ENCODE peak calls at places on chromosomes 2 and 18, in four cellular contexts. H is K562, Z is HL-60, L is GM12878. O is an unnamed sample.

GRCh38 chr2:190452433-190452832 is 44.3 kb downstream of the MFSD6 start:
- DNase-seq in H (no peak), Z (no peak), L (no peak), O (no peak)

GRCh38 chr2:232042911-232043564 is 81.5 kb downstream of the DIS3L2 start:
- DNase-seq in L (no peak), Z (peak; percentile 5), H (peak; percentile 9), O (no peak)

GRCh38 chr2:232688201-232688600 is 8.9 kb upstream of the GIGYF2 start:
- DNase-seq in L (no peak), H (no peak), Z (no peak), O (no peak)

GRCh38 chr18:56148373-56148772 is 490.0 kb downstream of the TXNL1 start:
- DNase-seq in H (no peak), Z (no peak), L (no peak), O (no peak)

GRCh38 chr18:55586841-55587240 is 1.2 kb downstream of the TCF4 start:
- DNase-seq in L (no peak), Z (no peak), H (no peak), O (no peak)

GRCh38 chr2:39499336-39499735 is 62.3 kb upstream of the MAP4K3 start:
- DNase-seq in H (no peak), L (no peak), Z (no peak), O (no peak)

GRCh38 chr2:177887722-177888121 is 184.9 kb downstream of the PDE11A start:
- DNase-seq in L (no peak), Z (no peak), H (no peak), O (no peak)

GRCh38 chr2:241902357-241902991 is 32.9 kb downstream of the RTP5 start:
- DNase-seq in H (no peak), L (no peak), Z (no peak), O (no peak)

GRCh38 chr2:190837417-190837816 is 43.2 kb upstream of the GLS start:
- DNase-seq in H (no peak), L (no peak), Z (no peak), O (no peak)

GRCh38 chr18:70405051-70405450 is 116.2 kb downstream of the SOCS6 start:
- DNase-seq in L (no peak), Z (no peak), H (no peak), O (no peak)

GRCh38 chr2:165469417-165469816 is at the start of gene CSRNP3:
- DNase-seq in L (no peak), Z (no peak), H (no peak), O (no peak)

GRCh38 chr2:10042301-10043161 is 819 bp upstream of the KLF11 start:
- DNase-seq in H (peak; percentile 27), L (no peak), Z (no peak), O (no peak)

GRCh38 chr2:133266926-133267590 is 301.2 kb downstream of the NCKAP5 start:
- DNase-seq in H (no peak), Z (no peak), L (no peak), O (no peak)

GRCh38 chr2:241989074-241989473 is 119.5 kb downstream of the RTP5 start:
- DNase-seq in H (no peak), Z (no peak), L (no peak), O (no peak)

GRCh38 chr18:76686737-76687231 is 135.6 kb upstream of the ZNF236 start:
- DNase-seq in Z (peak; percentile 84), L (peak; percentile 15), H (no peak), O (peak; percentile 60)

GRCh38 chr2:164841719-164842623 is at the start of gene COBLL1:
- DNase-seq in H (peak; percentile 39), L (no peak), Z (peak; percentile 32), O (peak; percentile 25)

GRCh38 chr2:54665436-54665856 is 58.0 kb upstream of the EML6 start:
- DNase-seq in H (peak; percentile 40), Z (peak; percentile 29), L (no peak), O (no peak)

GRCh38 chr18:7760967-7761946 is 194.1 kb downstream of the PTPRM start:
- DNase-seq in H (no peak), L (no peak), Z (no peak), O (no peak)

GRCh38 chr2:196113061-196113974 is 44.7 kb upstream of the DNAH7 start:
- DNase-seq in L (no peak), H (no peak), Z (no peak), O (no peak)

GRCh38 chr2:40725950-40726349 is 274.1 kb upstream of the SLC8A1 start:
- DNase-seq in Z (no peak), H (no peak), L (no peak), O (no peak)

GRCh38 chr2:151777911-151778310 is 43.6 kb upstream of the NEB start:
- DNase-seq in H (no peak), L (no peak), Z (no peak), O (no peak)

GRCh38 chr2:206150631-206151030 is 8.6 kb downstream of the NDUFS1 start:
- DNase-seq in H (no peak), L (no peak), Z (no peak), O (no peak)

GRCh38 chr18:26865557-26865956 is at the start of gene AQP4:
- DNase-seq in H (no peak), Z (no peak), L (no peak), O (no peak)

GRCh38 chr2:157336137-157336721 is 10.6 kb upstream of the ERMN start:
- DNase-seq in Z (peak; percentile 25), H (peak; percentile 69), L (no peak), O (peak; percentile 4)

GRCh38 chr2:149040451-149040850 is 2.0 kb downstream of the LYPD6B start:
- DNase-seq in H (peak; percentile 77), L (no peak), Z (peak; percentile 66), O (no peak)

GRCh38 chr2:47076586-47077441 is 78.3 kb downstream of the STPG4 start:
- DNase-seq in L (no peak), Z (no peak), H (no peak), O (no peak)

GRCh38 chr18:60146220-60146960 is 226.2 kb downstream of the MC4R start:
- DNase-seq in H (peak; percentile 4), Z (no peak), L (no peak), O (no peak)

GRCh38 chr18:60568211-60568610 is 195.6 kb upstream of the MC4R start:
- DNase-seq in Z (peak; percentile 24), L (no peak), H (no peak), O (no peak)

GRCh38 chr2:75515584-75516368 is 45.0 kb downstream of the EVA1A start:
- DNase-seq in L (no peak), Z (no peak), H (no peak), O (no peak)

GRCh38 chr2:203225423-203226039 is 13.3 kb upstream of the CYP20A1 start:
- DNase-seq in H (no peak), Z (peak; percentile 17), L (no peak), O (no peak)

GRCh38 chr2:166127217-166128155 is at the start of gene SCN1A:
- DNase-seq in H (peak; percentile 29), Z (no peak), L (no peak), O (no peak)

GRCh38 chr2:152005612-152006011 is 93.2 kb downstream of the CACNB4 start:
- DNase-seq in L (no peak), Z (peak; percentile 69), H (no peak), O (no peak)

GRCh38 chr2:159442159-159442852 is 155.8 kb upstream of the WDSUB1 start:
- DNase-seq in L (no peak), Z (no peak), H (no peak), O (no peak)

DNA sequence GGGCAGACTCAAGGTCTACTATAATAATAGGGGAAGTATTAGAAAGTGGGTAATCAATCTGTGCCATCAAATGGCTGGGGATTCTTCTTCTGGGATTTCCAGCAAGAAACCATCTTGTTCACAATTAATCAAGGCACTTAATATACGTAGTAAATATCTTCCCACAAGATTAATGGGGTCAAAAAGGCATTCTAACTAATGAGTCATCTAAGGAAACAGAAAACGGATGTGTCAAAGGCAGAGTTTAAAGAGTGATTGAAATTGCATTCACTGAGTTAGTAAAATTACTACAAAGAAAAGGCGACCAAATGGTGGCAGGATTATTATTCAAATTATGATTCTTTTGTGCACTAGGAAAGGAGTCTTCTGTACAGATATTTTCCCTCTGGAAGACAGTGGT is 179.7 kb upstream of the REG3G start:
- DNase-seq in H (no peak), L (no peak), Z (no peak), O (no peak)
- TF ChIP-seq SPI1 in H (no peak), L (no peak), Z (no peak), O (no peak)

GRCh38 chr2:216535454-216535995 is 36.9 kb downstream of the RPL37A start:
- DNase-seq in H (no peak), L (no peak), Z (peak; percentile 48), O (no peak)
- TF ChIP-seq SPI1 in H (no peak), L (no peak), Z (no peak), O (no peak)

GRCh38 chr2:65580824-65581223 is 148.4 kb upstream of the SPRED2 start:
- DNase-seq in Z (no peak), L (no peak), H (no peak), O (no peak)

GRCh38 chr2:65576278-65576677 is 143.9 kb upstream of the SPRED2 start:
- DNase-seq in L (no peak), Z (no peak), H (no peak), O (no peak)

GRCh38 chr2:65579506-65580235 is 147.3 kb upstream of the SPRED2 start:
- DNase-seq in L (no peak), Z (no peak), H (no peak), O (no peak)

GRCh38 chr2:65574911-65575444 is 142.6 kb upstream of the SPRED2 start:
- DNase-seq in Z (peak; percentile 18), H (no peak), L (no peak), O (no peak)

GRCh38 chr2:65576861-65577601 is 144.6 kb upstream of the SPRED2 start:
- DNase-seq in L (no peak), Z (no peak), H (no peak), O (no peak)
- TF ChIP-seq SPI1 in L (no peak), Z (no peak), H (no peak), O (no peak)

GRCh38 chr2:200286578-200286977 is 19.9 kb upstream of the SPATS2L start:
- DNase-seq in L (no peak), H (no peak), Z (no peak), O (no peak)

DNA sequence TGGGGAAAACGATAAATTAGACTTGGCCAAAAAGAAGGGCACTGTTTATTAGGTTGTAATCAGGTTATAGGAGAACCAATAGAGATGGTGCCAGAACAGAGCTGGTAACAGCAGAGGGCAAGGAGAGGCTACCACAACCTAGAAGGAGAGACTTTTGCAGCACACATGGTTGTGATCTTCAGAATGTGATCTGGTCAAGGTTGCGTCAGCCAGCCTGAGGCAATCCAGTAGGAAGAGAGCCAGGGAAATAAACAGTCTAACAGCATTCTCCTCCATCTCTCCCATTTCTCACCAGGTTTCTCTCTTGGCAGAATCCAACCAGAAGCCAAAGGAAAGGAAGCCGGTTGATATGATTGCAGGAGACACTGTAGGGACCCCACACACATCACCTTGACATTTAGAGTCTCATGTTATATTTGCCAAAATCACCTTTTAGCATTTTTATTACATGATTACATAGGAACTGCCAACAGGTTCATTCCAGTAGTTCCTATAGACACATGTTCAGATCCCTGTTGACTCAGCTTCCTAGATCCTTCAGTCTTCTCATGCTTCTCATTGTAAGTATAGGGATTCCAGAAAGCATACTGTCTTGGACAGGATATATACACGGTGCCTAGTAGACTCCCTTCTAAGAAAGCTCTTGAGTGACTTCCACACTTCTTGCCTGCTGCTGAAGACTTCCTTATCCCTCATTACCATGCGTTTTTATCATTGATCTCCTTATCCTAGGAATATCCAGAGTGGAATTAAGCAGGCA is 17.6 kb upstream of the SPATS2L start:
- DNase-seq in H (no peak), L (no peak), Z (no peak), O (no peak)
- TF ChIP-seq SPI1 in H (no peak), L (no peak), Z (no peak), O (no peak)